ENCODE peak calls at places on chromosomes 7 and 10, in eight cellular contexts. N, P, D, M, R, Q, S and G are unnamed samples.

GRCh38 chr7:91082038-91082437 is 182.2 kb upstream of the FZD1 start:
- DNase-seq in D (no peak), S (no peak), M (no peak), Q (peak; percentile 3), N (peak; percentile 28), R (no peak), P (no peak), G (no peak)

GRCh38 chr7:111802194-111802785 is 240.0 kb upstream of the IMMP2L start:
- DNase-seq in R (no peak), M (no peak), Q (no peak), D (no peak), N (no peak), S (no peak), P (no peak), G (no peak)

GRCh38 chr7:39428221-39428620 is 138.0 kb upstream of the YAE1 start:
- DNase-seq in D (no peak), R (no peak), P (no peak), S (no peak), M (no peak), N (peak; percentile 34), Q (peak; percentile 60), G (peak; percentile 24)

GRCh38 chr7:133354546-133355324 is 101.9 kb downstream of the EXOC4 start:
- DNase-seq in N (peak; percentile 43), S (no peak), R (no peak), D (no peak), M (no peak), Q (peak; percentile 6), P (no peak), G (no peak)

GRCh38 chr7:129489491-129489890 is 12.8 kb upstream of the SMKR1 start:
- DNase-seq in P (no peak), R (no peak), M (no peak), S (no peak), N (peak; percentile 79), D (no peak), Q (peak; percentile 82), G (no peak)

GRCh38 chr10:45376364-45376801 is 2.4 kb downstream of the ALOX5 start:
- DNase-seq in Q (no peak), M (no peak), D (no peak), P (no peak), R (peak; percentile 11), N (no peak), S (no peak), G (peak; percentile 49)

GRCh38 chr10:29996842-29997123 is 62.6 kb downstream of the JCAD start:
- DNase-seq in R (no peak), P (no peak), N (no peak), S (no peak), M (no peak), D (no peak), Q (no peak), G (no peak)

GRCh38 chr7:11290859-11291258 is 317.2 kb downstream of the PHF14 start:
- DNase-seq in D (no peak), Q (no peak), P (peak; percentile 40), N (no peak), S (no peak), R (no peak), M (no peak), G (no peak)

GRCh38 chr7:151321341-151321740 is 20.3 kb upstream of the NUB1 start:
- DNase-seq in S (no peak), P (no peak), D (no peak), M (no peak), Q (no peak), R (no peak), N (no peak), G (no peak)

GRCh38 chr7:121202125-121202524 is 126.7 kb upstream of the WNT16 start:
- DNase-seq in S (no peak), R (no peak), N (no peak), D (no peak), M (no peak), Q (no peak), P (no peak), G (no peak)

GRCh38 chr10:116169782-116170181 is 103.2 kb downstream of the GFRA1 start:
- DNase-seq in N (no peak), D (no peak), R (no peak), S (no peak), M (no peak), P (no peak), Q (no peak), G (no peak)